ENCODE peak calls at places on chromosomes 6 and 20, in eight cellular contexts. One of them, this sample, is unnamed.
A peak's percentile ranks its signal among the peaks of the same experiment; 100 is the strongest.

GRCh38 chr20:61979090-61979489 is 86.6 kb downstream of the TAF4 start:
- DNase-seq in SK-MEL-5: no peak
- DNase-seq in DMS79: no peak
- DNase-seq in stimulated activated CD8-positive, alpha-beta memory T cell treated with anti-CD3 and anti-CD28 coated beads, Interleukin-7, amount 100 ng/mL, for 4 hours: no peak
- DNase-seq in effector memory CD8-positive, alpha-beta T cell: no peak
- DNase-seq in coronary artery: no peak
- DNase-seq in HTR-8/SVneo: no peak
- DNase-seq in WTC11: no peak
- DNase-seq in this sample: no peak

GRCh38 chr6:54053893-54054391 is 57.3 kb upstream of the MLIP start:
- DNase-seq in WTC11: no peak
- DNase-seq in HTR-8/SVneo: peak; percentile 56
- DNase-seq in coronary artery: no peak
- DNase-seq in stimulated activated CD8-positive, alpha-beta memory T cell treated with anti-CD3 and anti-CD28 coated beads, Interleukin-7, amount 100 ng/mL, for 4 hours: no peak
- DNase-seq in DMS79: peak; percentile 95
- DNase-seq in SK-MEL-5: peak; percentile 65
- DNase-seq in effector memory CD8-positive, alpha-beta T cell: no peak
- DNase-seq in this sample: no peak

GRCh38 chr6:149913085-149913484 is 9.8 kb downstream of the RAET1G start:
- DNase-seq in stimulated activated CD8-positive, alpha-beta memory T cell treated with anti-CD3 and anti-CD28 coated beads, Interleukin-7, amount 100 ng/mL, for 4 hours: no peak
- DNase-seq in SK-MEL-5: no peak
- DNase-seq in WTC11: no peak
- DNase-seq in coronary artery: no peak
- DNase-seq in DMS79: no peak
- DNase-seq in HTR-8/SVneo: no peak
- DNase-seq in effector memory CD8-positive, alpha-beta T cell: no peak
- DNase-seq in this sample: no peak

GRCh38 chr20:50129662-50130345 is 16.9 kb upstream of the UBE2V1 start:
- DNase-seq in coronary artery: no peak
- DNase-seq in stimulated activated CD8-positive, alpha-beta memory T cell treated with anti-CD3 and anti-CD28 coated beads, Interleukin-7, amount 100 ng/mL, for 4 hours: no peak
- DNase-seq in DMS79: no peak
- DNase-seq in HTR-8/SVneo: no peak
- DNase-seq in WTC11: no peak
- DNase-seq in SK-MEL-5: peak; percentile 41
- DNase-seq in effector memory CD8-positive, alpha-beta T cell: no peak
- DNase-seq in this sample: no peak

GRCh38 chr20:34262488-34263288 is 21.5 kb downstream of the ASIP start:
- DNase-seq in stimulated activated CD8-positive, alpha-beta memory T cell treated with anti-CD3 and anti-CD28 coated beads, Interleukin-7, amount 100 ng/mL, for 4 hours: no peak
- DNase-seq in effector memory CD8-positive, alpha-beta T cell: no peak
- DNase-seq in SK-MEL-5: no peak
- DNase-seq in WTC11: no peak
- DNase-seq in DMS79: no peak
- DNase-seq in HTR-8/SVneo: no peak
- DNase-seq in coronary artery: no peak
- DNase-seq in this sample: no peak

GRCh38 chr20:36585410-36586125 is 12.2 kb downstream of the TGIF2 start:
- DNase-seq in WTC11: peak; percentile 63
- DNase-seq in DMS79: peak; percentile 36
- DNase-seq in SK-MEL-5: peak; percentile 78
- DNase-seq in coronary artery: no peak
- DNase-seq in effector memory CD8-positive, alpha-beta T cell: no peak
- DNase-seq in HTR-8/SVneo: no peak
- DNase-seq in stimulated activated CD8-positive, alpha-beta memory T cell treated with anti-CD3 and anti-CD28 coated beads, Interleukin-7, amount 100 ng/mL, for 4 hours: no peak
- DNase-seq in this sample: no peak

GRCh38 chr6:108395297-108395696 is 100.4 kb downstream of the AFG1L start:
- DNase-seq in HTR-8/SVneo: no peak
- DNase-seq in DMS79: no peak
- DNase-seq in SK-MEL-5: no peak
- DNase-seq in stimulated activated CD8-positive, alpha-beta memory T cell treated with anti-CD3 and anti-CD28 coated beads, Interleukin-7, amount 100 ng/mL, for 4 hours: no peak
- DNase-seq in effector memory CD8-positive, alpha-beta T cell: no peak
- DNase-seq in coronary artery: no peak
- DNase-seq in WTC11: no peak
- DNase-seq in this sample: no peak

GRCh38 chr6:38638941-38639497 is 710 bp downstream of the BTBD9 start:
- DNase-seq in stimulated activated CD8-positive, alpha-beta memory T cell treated with anti-CD3 and anti-CD28 coated beads, Interleukin-7, amount 100 ng/mL, for 4 hours: peak; percentile 61
- DNase-seq in HTR-8/SVneo: peak; percentile 27
- DNase-seq in SK-MEL-5: peak; percentile 14
- DNase-seq in DMS79: peak; percentile 33
- DNase-seq in effector memory CD8-positive, alpha-beta T cell: peak; percentile 62
- DNase-seq in coronary artery: peak; percentile 82
- DNase-seq in WTC11: no peak
- DNase-seq in this sample: no peak

GRCh38 chr6:5083307-5083583 is 1.9 kb upstream of the PPP1R3G start:
- DNase-seq in effector memory CD8-positive, alpha-beta T cell: no peak
- DNase-seq in SK-MEL-5: no peak
- DNase-seq in stimulated activated CD8-positive, alpha-beta memory T cell treated with anti-CD3 and anti-CD28 coated beads, Interleukin-7, amount 100 ng/mL, for 4 hours: no peak
- DNase-seq in coronary artery: no peak
- DNase-seq in DMS79: no peak
- DNase-seq in WTC11: no peak
- DNase-seq in HTR-8/SVneo: no peak
- DNase-seq in this sample: no peak

GRCh38 chr6:42099340-42100028 is 42.9 kb downstream of the C6orf132 start:
- DNase-seq in WTC11: no peak
- DNase-seq in DMS79: peak; percentile 17
- DNase-seq in coronary artery: no peak
- DNase-seq in SK-MEL-5: no peak
- DNase-seq in stimulated activated CD8-positive, alpha-beta memory T cell treated with anti-CD3 and anti-CD28 coated beads, Interleukin-7, amount 100 ng/mL, for 4 hours: no peak
- DNase-seq in HTR-8/SVneo: peak; percentile 55
- DNase-seq in effector memory CD8-positive, alpha-beta T cell: no peak
- DNase-seq in this sample: no peak

GRCh38 chr6:26121141-26122004 is 34.1 kb downstream of the HFE start:
- DNase-seq in DMS79: no peak
- DNase-seq in SK-MEL-5: no peak
- DNase-seq in HTR-8/SVneo: no peak
- DNase-seq in stimulated activated CD8-positive, alpha-beta memory T cell treated with anti-CD3 and anti-CD28 coated beads, Interleukin-7, amount 100 ng/mL, for 4 hours: no peak
- DNase-seq in coronary artery: no peak
- DNase-seq in effector memory CD8-positive, alpha-beta T cell: no peak
- DNase-seq in WTC11: no peak
- DNase-seq in this sample: no peak

GRCh38 chr20:25251019-25251418 is 3.1 kb downstream of the PYGB start:
- DNase-seq in coronary artery: no peak
- DNase-seq in HTR-8/SVneo: no peak
- DNase-seq in stimulated activated CD8-positive, alpha-beta memory T cell treated with anti-CD3 and anti-CD28 coated beads, Interleukin-7, amount 100 ng/mL, for 4 hours: no peak
- DNase-seq in DMS79: no peak
- DNase-seq in effector memory CD8-positive, alpha-beta T cell: no peak
- DNase-seq in SK-MEL-5: no peak
- DNase-seq in WTC11: no peak
- DNase-seq in this sample: no peak

GRCh38 chr6:168157272-168158007 is 78.4 kb upstream of the FRMD1 start:
- DNase-seq in DMS79: peak; percentile 23
- DNase-seq in coronary artery: no peak
- DNase-seq in stimulated activated CD8-positive, alpha-beta memory T cell treated with anti-CD3 and anti-CD28 coated beads, Interleukin-7, amount 100 ng/mL, for 4 hours: no peak
- DNase-seq in HTR-8/SVneo: peak; percentile 76
- DNase-seq in SK-MEL-5: no peak
- DNase-seq in effector memory CD8-positive, alpha-beta T cell: no peak
- DNase-seq in WTC11: no peak
- DNase-seq in this sample: no peak

GRCh38 chr20:50520222-50520877 is 10.2 kb downstream of the PTPN1 start:
- DNase-seq in DMS79: no peak
- DNase-seq in effector memory CD8-positive, alpha-beta T cell: no peak
- DNase-seq in stimulated activated CD8-positive, alpha-beta memory T cell treated with anti-CD3 and anti-CD28 coated beads, Interleukin-7, amount 100 ng/mL, for 4 hours: no peak
- DNase-seq in HTR-8/SVneo: no peak
- DNase-seq in WTC11: no peak
- DNase-seq in coronary artery: no peak
- DNase-seq in SK-MEL-5: no peak
- DNase-seq in this sample: no peak

GRCh38 chr6:22906091-22906549 is 336.8 kb downstream of the HDGFL1 start:
- DNase-seq in coronary artery: no peak
- DNase-seq in effector memory CD8-positive, alpha-beta T cell: no peak
- DNase-seq in stimulated activated CD8-positive, alpha-beta memory T cell treated with anti-CD3 and anti-CD28 coated beads, Interleukin-7, amount 100 ng/mL, for 4 hours: no peak
- DNase-seq in SK-MEL-5: peak; percentile 86
- DNase-seq in WTC11: no peak
- DNase-seq in DMS79: no peak
- DNase-seq in HTR-8/SVneo: peak; percentile 51
- DNase-seq in this sample: no peak

GRCh38 chr20:25706793-25707192 is 10.1 kb upstream of the ZNF337 start:
- DNase-seq in effector memory CD8-positive, alpha-beta T cell: peak; percentile 23
- DNase-seq in WTC11: no peak
- DNase-seq in HTR-8/SVneo: no peak
- DNase-seq in stimulated activated CD8-positive, alpha-beta memory T cell treated with anti-CD3 and anti-CD28 coated beads, Interleukin-7, amount 100 ng/mL, for 4 hours: no peak
- DNase-seq in DMS79: no peak
- DNase-seq in SK-MEL-5: no peak
- DNase-seq in coronary artery: no peak
- DNase-seq in this sample: no peak

GRCh38 chr20:50750145-50750671 is 18.8 kb downstream of the PARD6B start:
- DNase-seq in SK-MEL-5: no peak
- DNase-seq in stimulated activated CD8-positive, alpha-beta memory T cell treated with anti-CD3 and anti-CD28 coated beads, Interleukin-7, amount 100 ng/mL, for 4 hours: no peak
- DNase-seq in coronary artery: no peak
- DNase-seq in HTR-8/SVneo: no peak
- DNase-seq in effector memory CD8-positive, alpha-beta T cell: no peak
- DNase-seq in WTC11: no peak
- DNase-seq in DMS79: no peak
- DNase-seq in this sample: no peak

GRCh38 chr6:69825904-69826303 is 29.1 kb upstream of the LMBRD1 start:
- DNase-seq in effector memory CD8-positive, alpha-beta T cell: no peak
- DNase-seq in HTR-8/SVneo: no peak
- DNase-seq in SK-MEL-5: no peak
- DNase-seq in DMS79: no peak
- DNase-seq in coronary artery: no peak
- DNase-seq in WTC11: no peak
- DNase-seq in stimulated activated CD8-positive, alpha-beta memory T cell treated with anti-CD3 and anti-CD28 coated beads, Interleukin-7, amount 100 ng/mL, for 4 hours: no peak
- DNase-seq in this sample: no peak

GRCh38 chr6:163490826-163491577 is 76.5 kb downstream of the QKI start:
- DNase-seq in DMS79: no peak
- DNase-seq in HTR-8/SVneo: no peak
- DNase-seq in stimulated activated CD8-positive, alpha-beta memory T cell treated with anti-CD3 and anti-CD28 coated beads, Interleukin-7, amount 100 ng/mL, for 4 hours: no peak
- DNase-seq in WTC11: no peak
- DNase-seq in SK-MEL-5: peak; percentile 35
- DNase-seq in effector memory CD8-positive, alpha-beta T cell: no peak
- DNase-seq in coronary artery: no peak
- DNase-seq in this sample: no peak

GRCh38 chr6:45737331-45738056 is 278.2 kb downstream of the CLIC5 start:
- DNase-seq in effector memory CD8-positive, alpha-beta T cell: no peak
- DNase-seq in DMS79: no peak
- DNase-seq in coronary artery: no peak
- DNase-seq in SK-MEL-5: no peak
- DNase-seq in WTC11: no peak
- DNase-seq in stimulated activated CD8-positive, alpha-beta memory T cell treated with anti-CD3 and anti-CD28 coated beads, Interleukin-7, amount 100 ng/mL, for 4 hours: no peak
- DNase-seq in HTR-8/SVneo: no peak
- DNase-seq in this sample: no peak

GRCh38 chr6:21808551-21809181 is 215.1 kb downstream of the SOX4 start:
- DNase-seq in WTC11: no peak
- DNase-seq in DMS79: peak; percentile 93
- DNase-seq in effector memory CD8-positive, alpha-beta T cell: no peak
- DNase-seq in SK-MEL-5: no peak
- DNase-seq in HTR-8/SVneo: no peak
- DNase-seq in coronary artery: no peak
- DNase-seq in stimulated activated CD8-positive, alpha-beta memory T cell treated with anti-CD3 and anti-CD28 coated beads, Interleukin-7, amount 100 ng/mL, for 4 hours: no peak
- DNase-seq in this sample: no peak

GRCh38 chr6:45922728-45923351 is 92.8 kb downstream of the CLIC5 start:
- DNase-seq in stimulated activated CD8-positive, alpha-beta memory T cell treated with anti-CD3 and anti-CD28 coated beads, Interleukin-7, amount 100 ng/mL, for 4 hours: peak; percentile 28
- DNase-seq in SK-MEL-5: peak; percentile 72
- DNase-seq in coronary artery: no peak
- DNase-seq in DMS79: peak; percentile 39
- DNase-seq in WTC11: peak; percentile 75
- DNase-seq in HTR-8/SVneo: peak; percentile 76
- DNase-seq in effector memory CD8-positive, alpha-beta T cell: peak; percentile 46
- DNase-seq in this sample: no peak

GRCh38 chr6:154606457-154606856 is 96.0 kb upstream of the CNKSR3 start:
- DNase-seq in HTR-8/SVneo: no peak
- DNase-seq in stimulated activated CD8-positive, alpha-beta memory T cell treated with anti-CD3 and anti-CD28 coated beads, Interleukin-7, amount 100 ng/mL, for 4 hours: peak; percentile 78
- DNase-seq in WTC11: no peak
- DNase-seq in DMS79: no peak
- DNase-seq in SK-MEL-5: peak; percentile 6
- DNase-seq in coronary artery: no peak
- DNase-seq in effector memory CD8-positive, alpha-beta T cell: peak; percentile 9
- DNase-seq in this sample: no peak

GRCh38 chr20:47137231-47137865 is 219.2 kb downstream of the ZMYND8 start:
- DNase-seq in WTC11: no peak
- DNase-seq in DMS79: no peak
- DNase-seq in SK-MEL-5: no peak
- DNase-seq in stimulated activated CD8-positive, alpha-beta memory T cell treated with anti-CD3 and anti-CD28 coated beads, Interleukin-7, amount 100 ng/mL, for 4 hours: no peak
- DNase-seq in coronary artery: no peak
- DNase-seq in HTR-8/SVneo: no peak
- DNase-seq in effector memory CD8-positive, alpha-beta T cell: no peak
- DNase-seq in this sample: no peak

GRCh38 chr20:63612276-63612931 is 14.5 kb downstream of the GMEB2 start:
- DNase-seq in coronary artery: no peak
- DNase-seq in HTR-8/SVneo: no peak
- DNase-seq in DMS79: no peak
- DNase-seq in SK-MEL-5: no peak
- DNase-seq in effector memory CD8-positive, alpha-beta T cell: no peak
- DNase-seq in stimulated activated CD8-positive, alpha-beta memory T cell treated with anti-CD3 and anti-CD28 coated beads, Interleukin-7, amount 100 ng/mL, for 4 hours: no peak
- DNase-seq in WTC11: no peak
- DNase-seq in this sample: no peak

GRCh38 chr6:104952911-104953409 is 3.9 kb upstream of the LIN28B start:
- DNase-seq in stimulated activated CD8-positive, alpha-beta memory T cell treated with anti-CD3 and anti-CD28 coated beads, Interleukin-7, amount 100 ng/mL, for 4 hours: no peak
- DNase-seq in DMS79: no peak
- DNase-seq in SK-MEL-5: no peak
- DNase-seq in WTC11: peak; percentile 82
- DNase-seq in effector memory CD8-positive, alpha-beta T cell: no peak
- DNase-seq in HTR-8/SVneo: no peak
- DNase-seq in coronary artery: no peak
- DNase-seq in this sample: no peak

GRCh38 chr20:621115-621756 is 11.1 kb upstream of the TCF15 start:
- DNase-seq in SK-MEL-5: no peak
- DNase-seq in stimulated activated CD8-positive, alpha-beta memory T cell treated with anti-CD3 and anti-CD28 coated beads, Interleukin-7, amount 100 ng/mL, for 4 hours: no peak
- DNase-seq in HTR-8/SVneo: no peak
- DNase-seq in DMS79: no peak
- DNase-seq in WTC11: no peak
- DNase-seq in effector memory CD8-positive, alpha-beta T cell: no peak
- DNase-seq in coronary artery: no peak
- DNase-seq in this sample: no peak